ENCODE peak calls at places on chromosomes 4 and X, in five cellular contexts. One of them, this sample, is unnamed.

GRCh38 chr4:8307126-8307525 is 37.6 kb downstream of the HTRA3 start:
- DNase-seq in breast epithelium: peak; percentile 22
- DNase-seq in mesendoderm: no peak
- DNase-seq in psoas muscle: no peak
- DNase-seq in GM23248: no peak
- DNase-seq in this sample: peak; percentile 62

GRCh38 chrX:67544281-67544680 is 460 bp downstream of the AR start:
- DNase-seq in breast epithelium: no peak
- DNase-seq in GM23248: peak; percentile 55
- DNase-seq in psoas muscle: peak; percentile 16
- DNase-seq in mesendoderm: peak; percentile 31
- DNase-seq in this sample: no peak

GRCh38 chrX:68699960-68700746 is 52.7 kb downstream of the STARD8 start:
- DNase-seq in mesendoderm: no peak
- DNase-seq in GM23248: peak; percentile 81
- DNase-seq in psoas muscle: no peak
- DNase-seq in breast epithelium: no peak
- DNase-seq in this sample: no peak

GRCh38 chrX:3461824-3462508 is 115.5 kb upstream of the MXRA5 start:
- DNase-seq in mesendoderm: no peak
- DNase-seq in breast epithelium: no peak
- DNase-seq in psoas muscle: no peak
- DNase-seq in GM23248: peak; percentile 41
- DNase-seq in this sample: no peak

GRCh38 chr4:39846705-39847104 is 131.0 kb downstream of the PDS5A start:
- DNase-seq in psoas muscle: no peak
- DNase-seq in GM23248: no peak
- DNase-seq in mesendoderm: no peak
- DNase-seq in breast epithelium: no peak
- DNase-seq in this sample: no peak

GRCh38 chr4:176238157-176238608 is 30.8 kb downstream of the ASB5 start:
- DNase-seq in psoas muscle: no peak
- DNase-seq in GM23248: peak; percentile 74
- DNase-seq in mesendoderm: no peak
- DNase-seq in breast epithelium: no peak
- DNase-seq in this sample: no peak

GRCh38 chr4:173182403-173182802 is 13.8 kb downstream of the GALNT7 start:
- DNase-seq in GM23248: peak; percentile 80
- DNase-seq in psoas muscle: no peak
- DNase-seq in mesendoderm: no peak
- DNase-seq in breast epithelium: no peak
- DNase-seq in this sample: no peak

GRCh38 chr4:136412708-136413107 is 1119.6 kb downstream of the PCDH18 start:
- DNase-seq in breast epithelium: no peak
- DNase-seq in GM23248: no peak
- DNase-seq in mesendoderm: no peak
- DNase-seq in psoas muscle: no peak
- DNase-seq in this sample: no peak

GRCh38 chr4:101018836-101019235 is 328.5 kb downstream of the PPP3CA start:
- DNase-seq in psoas muscle: no peak
- DNase-seq in GM23248: no peak
- DNase-seq in breast epithelium: no peak
- DNase-seq in mesendoderm: no peak
- DNase-seq in this sample: no peak

GRCh38 chr4:88725986-88726385 is 28.4 kb upstream of the NAP1L5 start:
- DNase-seq in mesendoderm: no peak
- DNase-seq in GM23248: peak; percentile 12
- DNase-seq in breast epithelium: no peak
- DNase-seq in psoas muscle: no peak
- DNase-seq in this sample: no peak

GRCh38 chrX:7047951-7048350 is 99.6 kb upstream of the STS start:
- DNase-seq in breast epithelium: no peak
- DNase-seq in GM23248: no peak
- DNase-seq in psoas muscle: no peak
- DNase-seq in mesendoderm: peak; percentile 13
- DNase-seq in this sample: no peak

GRCh38 chr4:87266986-87267385 is 46.6 kb upstream of the KLHL8 start:
- DNase-seq in breast epithelium: no peak
- DNase-seq in mesendoderm: peak; percentile 6
- DNase-seq in GM23248: no peak
- DNase-seq in psoas muscle: no peak
- DNase-seq in this sample: no peak

GRCh38 chrX:20224814-20225487 is 41.8 kb downstream of the RPS6KA3 start:
- DNase-seq in mesendoderm: peak; percentile 44
- DNase-seq in breast epithelium: no peak
- DNase-seq in psoas muscle: no peak
- DNase-seq in GM23248: peak; percentile 59
- DNase-seq in this sample: no peak

GRCh38 chr4:174263445-174263736 is 20.1 kb downstream of the FBXO8 start:
- DNase-seq in psoas muscle: no peak
- DNase-seq in mesendoderm: no peak
- DNase-seq in breast epithelium: no peak
- DNase-seq in GM23248: no peak
- DNase-seq in this sample: no peak

GRCh38 chr4:185911556-185912064 is 99.6 kb upstream of the SORBS2 start:
- DNase-seq in psoas muscle: no peak
- DNase-seq in mesendoderm: no peak
- DNase-seq in breast epithelium: no peak
- DNase-seq in GM23248: peak; percentile 50
- DNase-seq in this sample: no peak

GRCh38 chr4:14837860-14838259 is 164.4 kb upstream of the CPEB2 start:
- DNase-seq in psoas muscle: no peak
- DNase-seq in GM23248: peak; percentile 14
- DNase-seq in breast epithelium: no peak
- DNase-seq in mesendoderm: peak; percentile 57
- DNase-seq in this sample: no peak

GRCh38 chrX:69234624-69235023 is 69.4 kb upstream of the PJA1 start:
- DNase-seq in GM23248: no peak
- DNase-seq in psoas muscle: no peak
- DNase-seq in mesendoderm: no peak
- DNase-seq in breast epithelium: no peak
- DNase-seq in this sample: no peak

GRCh38 chr4:185865901-185866328 is 53.9 kb upstream of the SORBS2 start:
- DNase-seq in GM23248: peak; percentile 43
- DNase-seq in breast epithelium: no peak
- DNase-seq in psoas muscle: no peak
- DNase-seq in mesendoderm: no peak
- DNase-seq in this sample: no peak

GRCh38 chr4:43932448-43932847 is 516.2 kb downstream of the KCTD8 start:
- DNase-seq in mesendoderm: no peak
- DNase-seq in GM23248: peak; percentile 0
- DNase-seq in breast epithelium: no peak
- DNase-seq in psoas muscle: no peak
- DNase-seq in this sample: no peak

GRCh38 chrX:45591650-45592049 is 391.0 kb upstream of the DIPK2B start:
- DNase-seq in psoas muscle: no peak
- DNase-seq in breast epithelium: no peak
- DNase-seq in GM23248: no peak
- DNase-seq in mesendoderm: no peak
- DNase-seq in this sample: no peak

GRCh38 chrX:9562851-9563250 is 98.0 kb downstream of the TBL1X start:
- DNase-seq in GM23248: peak; percentile 84
- DNase-seq in mesendoderm: no peak
- DNase-seq in psoas muscle: peak; percentile 30
- DNase-seq in breast epithelium: no peak
- DNase-seq in this sample: no peak

GRCh38 chr4:176856421-176856820 is 63.7 kb upstream of the VEGFC start:
- DNase-seq in mesendoderm: no peak
- DNase-seq in breast epithelium: no peak
- DNase-seq in GM23248: no peak
- DNase-seq in psoas muscle: no peak
- DNase-seq in this sample: no peak

GRCh38 chr4:20882500-20882899 is 182.2 kb downstream of the PACRGL start:
- DNase-seq in breast epithelium: no peak
- DNase-seq in GM23248: no peak
- DNase-seq in mesendoderm: no peak
- DNase-seq in psoas muscle: no peak
- DNase-seq in this sample: no peak

GRCh38 chr4:682490-683172 is 6.3 kb downstream of the SLC49A3 start:
- DNase-seq in mesendoderm: no peak
- DNase-seq in psoas muscle: no peak
- DNase-seq in breast epithelium: no peak
- DNase-seq in GM23248: no peak
- DNase-seq in this sample: peak; percentile 74

GRCh38 chr4:177444911-177445736 is 2.9 kb upstream of the AGA start:
- DNase-seq in GM23248: no peak
- DNase-seq in psoas muscle: no peak
- DNase-seq in breast epithelium: no peak
- DNase-seq in mesendoderm: no peak
- DNase-seq in this sample: no peak

GRCh38 chr4:112514079-112514448 is 1.9 kb downstream of the NEUROG2 start:
- DNase-seq in psoas muscle: no peak
- DNase-seq in GM23248: no peak
- DNase-seq in breast epithelium: no peak
- DNase-seq in mesendoderm: peak; percentile 33
- DNase-seq in this sample: no peak

GRCh38 chr4:139919513-139919912 is 234.5 kb downstream of the MAML3 start:
- DNase-seq in breast epithelium: no peak
- DNase-seq in mesendoderm: peak; percentile 49
- DNase-seq in GM23248: peak; percentile 70
- DNase-seq in psoas muscle: no peak
- DNase-seq in this sample: no peak

GRCh38 chr4:91114386-91114785 is 987.2 kb downstream of the CCSER1 start:
- DNase-seq in GM23248: no peak
- DNase-seq in breast epithelium: no peak
- DNase-seq in mesendoderm: peak; percentile 1
- DNase-seq in psoas muscle: no peak
- DNase-seq in this sample: no peak

GRCh38 chr4:139300431-139301142 is 718 bp upstream of the NAA15 start:
- DNase-seq in psoas muscle: no peak
- DNase-seq in mesendoderm: peak; percentile 67
- DNase-seq in breast epithelium: no peak
- DNase-seq in GM23248: peak; percentile 86
- DNase-seq in this sample: no peak

GRCh38 chrX:13687203-13687602 is 1.7 kb upstream of the RAB9A start:
- DNase-seq in mesendoderm: no peak
- DNase-seq in breast epithelium: no peak
- DNase-seq in GM23248: no peak
- DNase-seq in psoas muscle: no peak
- DNase-seq in this sample: no peak
- H3K4me1 ChIP-seq in mesendoderm: no peaks in the 10 kb centered on the region
- H3K4me1 ChIP-seq in breast epithelium: no peaks in the 10 kb centered on the region
- H3K4me1 ChIP-seq in GM23248: peaks cover 13% of the 10 kb centered on the region
- H3K4me1 ChIP-seq in psoas muscle: peaks cover 3% of the 10 kb centered on the region
- H3K4me1 ChIP-seq in this sample: peaks cover 15% of the 10 kb centered on the region

GRCh38 chr4:3768842-3769641 is 2.9 kb downstream of the ADRA2C start:
- DNase-seq in GM23248: no peak
- DNase-seq in mesendoderm: no peak
- DNase-seq in breast epithelium: no peak
- DNase-seq in psoas muscle: no peak
- DNase-seq in this sample: no peak
- H3K4me1 ChIP-seq in GM23248: no peaks in the 10 kb centered on the region
- H3K4me1 ChIP-seq in mesendoderm: peaks cover 11% of the 10 kb centered on the region
- H3K4me1 ChIP-seq in breast epithelium: no peaks in the 10 kb centered on the region
- H3K4me1 ChIP-seq in psoas muscle: no peaks in the 10 kb centered on the region
- H3K4me1 ChIP-seq in this sample: peaks cover 17% of the 10 kb centered on the region

GRCh38 chr4:153532227-153532626 is 66.1 kb downstream of the TMEM131L start:
- DNase-seq in breast epithelium: no peak
- DNase-seq in psoas muscle: no peak
- DNase-seq in mesendoderm: no peak
- DNase-seq in GM23248: no peak
- DNase-seq in this sample: no peak

GRCh38 chr4:153530996-153531375 is 64.8 kb downstream of the TMEM131L start:
- DNase-seq in breast epithelium: no peak
- DNase-seq in mesendoderm: no peak
- DNase-seq in psoas muscle: no peak
- DNase-seq in GM23248: no peak
- DNase-seq in this sample: no peak

GRCh38 chr4:153534792-153535629 is 68.9 kb downstream of the TMEM131L start:
- DNase-seq in psoas muscle: no peak
- DNase-seq in GM23248: no peak
- DNase-seq in breast epithelium: no peak
- DNase-seq in mesendoderm: peak; percentile 41
- DNase-seq in this sample: no peak

GRCh38 chr4:153532636-153533035 is 66.5 kb downstream of the TMEM131L start:
- DNase-seq in breast epithelium: no peak
- DNase-seq in psoas muscle: no peak
- DNase-seq in GM23248: no peak
- DNase-seq in mesendoderm: no peak
- DNase-seq in this sample: no peak

DNA sequence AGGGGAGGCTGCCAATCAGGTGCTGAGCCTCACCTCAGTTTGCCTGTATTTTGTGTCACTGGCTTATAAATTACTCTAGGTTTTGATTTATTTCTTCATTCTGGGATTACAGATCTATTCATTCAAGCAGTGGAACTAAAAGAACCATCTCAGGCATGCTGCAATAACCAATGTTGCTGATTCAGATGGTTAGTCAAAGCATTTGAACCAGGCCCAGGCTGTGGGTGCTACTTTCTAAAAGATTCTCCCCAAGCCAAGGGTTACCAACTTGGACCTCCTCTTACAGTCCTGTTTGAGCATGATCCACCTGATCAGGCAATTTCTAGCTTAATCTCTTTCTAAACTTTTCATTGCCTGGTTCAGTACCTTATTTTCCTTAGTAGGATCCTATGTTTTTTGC is 67.2 kb downstream of the TMEM131L start:
- DNase-seq in psoas muscle: no peak
- DNase-seq in mesendoderm: no peak
- DNase-seq in GM23248: peak; percentile 65
- DNase-seq in breast epithelium: no peak
- DNase-seq in this sample: no peak
- H3K4me1 ChIP-seq in psoas muscle: peaks cover 89% of the 10 kb centered on the region
- H3K4me1 ChIP-seq in mesendoderm: peaks cover 5% of the 10 kb centered on the region
- H3K4me1 ChIP-seq in GM23248: peaks cover 16% of the 10 kb centered on the region
- H3K4me1 ChIP-seq in breast epithelium: no peaks in the 10 kb centered on the region
- H3K4me1 ChIP-seq in this sample: peaks cover 32% of the 10 kb centered on the region

GRCh38 chr4:143355540-143356217 is 19.0 kb downstream of the GAB1 start:
- DNase-seq in breast epithelium: no peak
- DNase-seq in GM23248: peak; percentile 55
- DNase-seq in psoas muscle: no peak
- DNase-seq in mesendoderm: peak; percentile 71
- DNase-seq in this sample: no peak

GRCh38 chr4:143352720-143353119 is 16.0 kb downstream of the GAB1 start:
- DNase-seq in breast epithelium: no peak
- DNase-seq in GM23248: no peak
- DNase-seq in psoas muscle: no peak
- DNase-seq in mesendoderm: no peak
- DNase-seq in this sample: no peak

GRCh38 chr4:143356493-143356892 is 19.8 kb downstream of the GAB1 start:
- DNase-seq in mesendoderm: no peak
- DNase-seq in psoas muscle: no peak
- DNase-seq in GM23248: no peak
- DNase-seq in breast epithelium: no peak
- DNase-seq in this sample: no peak

GRCh38 chr4:143353797-143354196 is 17.1 kb downstream of the GAB1 start:
- DNase-seq in GM23248: no peak
- DNase-seq in mesendoderm: no peak
- DNase-seq in breast epithelium: no peak
- DNase-seq in psoas muscle: no peak
- DNase-seq in this sample: no peak

DNA sequence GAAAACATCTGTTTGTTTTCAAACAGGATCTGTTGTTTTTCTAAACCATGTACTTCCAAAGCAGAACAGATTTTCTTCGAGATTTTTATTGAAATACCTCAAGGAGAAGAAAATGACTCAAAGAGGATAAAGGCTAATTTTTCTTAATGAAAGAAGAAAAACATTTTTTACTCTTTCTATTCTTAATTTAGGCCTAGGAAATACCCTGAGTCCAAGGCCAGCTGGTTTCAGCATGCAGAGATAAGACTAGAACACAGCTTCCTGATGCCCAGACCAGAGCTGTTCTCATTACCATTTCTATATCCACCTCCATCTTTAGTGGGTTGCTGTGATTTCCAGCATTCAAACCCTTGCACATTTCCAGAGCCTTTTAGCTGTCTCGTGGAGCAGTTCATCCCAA is 18.3 kb downstream of the GAB1 start:
- DNase-seq in psoas muscle: no peak
- DNase-seq in GM23248: no peak
- DNase-seq in mesendoderm: no peak
- DNase-seq in breast epithelium: no peak
- DNase-seq in this sample: no peak
- H3K4me1 ChIP-seq in psoas muscle: peaks cover 80% of the 10 kb centered on the region
- H3K4me1 ChIP-seq in GM23248: peaks cover 33% of the 10 kb centered on the region
- H3K4me1 ChIP-seq in mesendoderm: peaks cover 8% of the 10 kb centered on the region
- H3K4me1 ChIP-seq in breast epithelium: peaks cover 10% of the 10 kb centered on the region
- H3K4me1 ChIP-seq in this sample: peaks cover 91% of the 10 kb centered on the region

This sample was measured in suprapubic skin.